ENCODE peak calls at places on chromosomes 16 and 17, in seven cellular contexts. V, D, X, P, E, S and W are unnamed samples.

GRCh38 chr16:7268182-7268581 is 64.5 kb upstream of the RBFOX1 start:
- DNase-seq in P (peak; percentile 4), D (no peak), X (no peak), S (peak; percentile 60), V (no peak), E (no peak), W (no peak)

GRCh38 chr17:47948706-47949196 is 7.4 kb downstream of the PNPO start:
- DNase-seq in E (no peak), D (no peak), P (peak; percentile 73), V (no peak), S (peak; percentile 59), X (no peak), W (no peak)

GRCh38 chr17:4101127-4101798 is 41.6 kb downstream of the ZZEF1 start:
- DNase-seq in S (no peak), P (no peak), X (no peak), E (no peak), D (no peak), V (peak; percentile 5), W (no peak)

GRCh38 chr17:44251062-44251461 is 16.9 kb downstream of the SLC4A1 start:
- DNase-seq in V (no peak), X (no peak), P (no peak), D (no peak), S (no peak), E (no peak), W (no peak)

GRCh38 chr16:69108069-69108904 is 2.8 kb downstream of the HAS3 start:
- DNase-seq in P (no peak), X (no peak), E (no peak), S (no peak), V (no peak), D (peak; percentile 55), W (no peak)

GRCh38 chr17:13030459-13031305 is 12.9 kb upstream of the ELAC2 start:
- DNase-seq in S (no peak), P (peak; percentile 34), D (no peak), X (no peak), E (no peak), V (no peak), W (no peak)

GRCh38 chr17:41784207-41784744 is 2.2 kb downstream of the JUP start:
- DNase-seq in X (peak; percentile 59), D (peak; percentile 60), E (no peak), S (peak; percentile 37), V (no peak), P (peak; percentile 95), W (no peak)

GRCh38 chr17:1158879-1159278 is 20.9 kb downstream of the ABR start:
- DNase-seq in E (no peak), V (no peak), D (no peak), S (no peak), P (no peak), X (no peak), W (no peak)

GRCh38 chr17:70668276-70668937 is 499.1 kb downstream of the KCNJ2 start:
- DNase-seq in S (no peak), X (no peak), V (no peak), E (no peak), P (no peak), D (no peak), W (no peak)

GRCh38 chr17:79824234-79824633 is 15.0 kb downstream of the CBX4 start:
- DNase-seq in D (no peak), X (no peak), V (no peak), S (no peak), P (no peak), E (no peak), W (no peak)

GRCh38 chr16:75377971-75378386 is 55.3 kb downstream of the CFDP1 start:
- DNase-seq in D (peak; percentile 31), P (peak; percentile 98), S (no peak), V (peak; percentile 98), X (no peak), E (no peak), W (no peak)

GRCh38 chr17:34626141-34626681 is 46.8 kb downstream of the TMEM132E start:
- DNase-seq in P (no peak), X (no peak), V (no peak), E (no peak), S (no peak), D (no peak), W (no peak)

GRCh38 chr17:71383111-71383510 is 737.7 kb upstream of the SOX9 start:
- DNase-seq in X (no peak), D (no peak), S (no peak), V (no peak), P (no peak), E (no peak), W (no peak)

GRCh38 chr16:17921357-17921978 is 415.1 kb downstream of the NPIPA8 start:
- DNase-seq in E (no peak), V (no peak), D (peak; percentile 34), X (no peak), S (no peak), P (peak; percentile 21), W (no peak)

GRCh38 chr16:396199-396598 is 800 bp upstream of the NME4 start:
- DNase-seq in P (no peak), E (no peak), S (no peak), D (no peak), V (no peak), X (no peak), W (no peak)

GRCh38 chr16:396605-397004 is 394 bp upstream of the NME4 start:
- DNase-seq in V (no peak), D (peak; percentile 54), X (peak; percentile 58), E (peak; percentile 60), P (no peak), S (no peak), W (no peak)

GRCh38 chr16:389317-389716 is 7.5 kb upstream of the PGAP6 start:
- DNase-seq in P (no peak), E (no peak), X (no peak), S (no peak), V (no peak), D (no peak), W (no peak)

GRCh38 chr16:392450-393027 is 4.5 kb upstream of the NME4 start:
- DNase-seq in D (no peak), P (no peak), S (no peak), X (no peak), E (no peak), V (no peak), W (no peak)

DNA sequence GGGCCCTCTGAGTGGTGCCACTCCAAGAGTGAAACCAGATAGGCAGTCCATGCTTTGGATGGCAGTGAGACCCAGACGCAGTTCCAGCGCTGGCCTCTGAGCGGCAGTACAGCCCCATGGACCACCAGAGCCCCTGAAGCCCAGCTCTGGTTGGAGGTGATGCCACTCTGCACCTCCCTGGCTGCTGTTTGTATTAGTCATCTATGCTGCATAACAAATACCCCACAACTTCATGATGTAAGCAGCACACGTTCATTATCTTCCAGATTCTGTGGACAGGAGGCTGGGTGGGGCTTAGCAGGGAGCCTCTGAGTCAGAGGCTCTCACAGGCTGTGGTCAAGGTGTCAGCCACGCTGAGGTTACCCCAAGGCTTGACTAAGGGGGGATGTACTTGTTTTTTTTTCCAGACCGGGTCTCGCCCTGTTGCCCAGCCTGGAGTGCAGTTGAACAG is 5.1 kb upstream of the NME4 start:
- DNase-seq in P (peak; percentile 83), V (no peak), X (peak; percentile 58), D (peak; percentile 71), E (peak; percentile 66), S (peak; percentile 55), W (peak; percentile 65)
- TF ChIP-seq CTCF in P (peak; percentile 66), V (peak; percentile 79), X (peak; percentile 46), D (peak; percentile 83), E (no peak), S (peak; percentile 72), W (peak; percentile 61)

GRCh38 chr16:74030000-74030399 is 266.6 kb upstream of the PSMD7 start:
- DNase-seq in D (peak; percentile 23), X (no peak), E (no peak), S (no peak), V (no peak), P (no peak), W (no peak)

GRCh38 chr16:74035816-74036215 is 260.8 kb upstream of the PSMD7 start:
- DNase-seq in V (no peak), S (no peak), X (no peak), P (no peak), D (no peak), E (no peak), W (no peak)

GRCh38 chr16:74031551-74031950 is 265.1 kb upstream of the PSMD7 start:
- DNase-seq in E (no peak), X (no peak), P (no peak), V (no peak), D (no peak), S (no peak), W (no peak)

GRCh38 chr16:74029122-74029805 is 267.4 kb upstream of the PSMD7 start:
- DNase-seq in X (no peak), D (no peak), S (no peak), V (no peak), E (no peak), P (no peak), W (no peak)

GRCh38 chr16:74034862-74035261 is 261.8 kb upstream of the PSMD7 start:
- DNase-seq in E (no peak), S (no peak), V (no peak), X (no peak), D (no peak), P (peak; percentile 6), W (no peak)
- TF ChIP-seq CTCF in E (no peak), S (no peak), V (peak; percentile 40), X (peak; percentile 10), D (no peak), P (peak; percentile 44), W (peak; percentile 17)

DNA sequence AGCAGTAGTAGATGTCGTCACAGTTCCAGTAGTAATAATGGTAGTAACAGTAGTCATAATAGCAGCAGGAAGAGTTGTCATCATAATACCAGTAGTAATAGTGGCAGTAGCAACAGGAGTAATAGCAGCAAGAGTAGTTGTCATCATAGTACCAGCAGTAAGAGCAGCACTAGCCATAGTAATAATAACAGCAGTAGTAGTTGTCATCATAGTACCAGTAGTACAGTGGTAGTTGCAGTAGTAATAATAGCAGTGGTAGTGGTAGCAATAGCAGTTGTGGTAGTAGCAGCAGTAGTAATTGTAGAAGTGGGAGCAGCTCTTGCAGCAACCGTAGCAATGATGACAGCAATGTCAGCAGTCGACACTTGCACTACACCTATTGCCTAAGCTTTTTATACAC is 502.8 kb downstream of the HS3ST4 start:
- DNase-seq in X (no peak), V (no peak), P (no peak), D (no peak), E (no peak), S (no peak), W (no peak)
- TF ChIP-seq CTCF in X (no peak), V (no peak), P (no peak), D (no peak), E (no peak), S (no peak), W (no peak)

GRCh38 chr16:48914070-48914469 is 304.1 kb upstream of the N4BP1 start:
- DNase-seq in P (no peak), E (no peak), D (no peak), V (no peak), X (no peak), S (no peak), W (no peak)

GRCh38 chr16:48916566-48916965 is 306.6 kb upstream of the N4BP1 start:
- DNase-seq in S (no peak), D (no peak), X (no peak), E (no peak), V (no peak), P (no peak), W (no peak)

GRCh38 chr16:48919791-48920190 is 309.8 kb upstream of the N4BP1 start:
- DNase-seq in X (no peak), S (no peak), V (no peak), D (no peak), P (no peak), E (no peak), W (no peak)

GRCh38 chr16:48913384-48913783 is 303.4 kb upstream of the N4BP1 start:
- DNase-seq in E (no peak), S (no peak), D (no peak), X (no peak), V (no peak), P (no peak), W (no peak)

GRCh38 chr16:48918520-48919258 is 308.7 kb upstream of the N4BP1 start:
- DNase-seq in E (no peak), D (no peak), S (no peak), V (no peak), P (peak; percentile 86), X (no peak), W (no peak)
- TF ChIP-seq CTCF in E (no peak), D (no peak), S (no peak), V (no peak), P (peak; percentile 14), X (no peak), W (no peak)